ENCODE peak calls at places on chromosomes 4 and X, in seven cellular contexts. B is uterus; N is neuronal stem cell; I is mammary epithelial cell; V is tibial nerve; A is CD8-positive, alpha-beta T cell; Z is esophagus squamous epithelium. Q is an unnamed sample.

GRCh38 chr4:159455675-159456235 is 352.9 kb downstream of the RAPGEF2 start:
- DNase-seq in A (no peak), N (peak; percentile 18), Z (no peak), B (no peak), I (peak; percentile 32), V (peak; percentile 44), Q (peak; percentile 60)

GRCh38 chr4:112647785-112648184 is 10.8 kb downstream of the LARP7 start:
- DNase-seq in V (no peak), Z (no peak), B (no peak), N (no peak), I (no peak), A (no peak), Q (no peak)

GRCh38 chr4:75634281-75634680 is 4.0 kb upstream of the CDKL2 start:
- DNase-seq in A (no peak), B (no peak), V (no peak), Z (no peak), N (no peak), I (peak; percentile 41), Q (no peak)

GRCh38 chrX:136028383-136028984 is 43.2 kb downstream of the SLC9A6 start:
- DNase-seq in N (peak; percentile 18), V (peak; percentile 24), Z (no peak), B (no peak), A (no peak), I (peak; percentile 53), Q (peak; percentile 48)

GRCh38 chrX:29617276-29617675 is 598.1 kb upstream of the MAGEB2 start:
- DNase-seq in N (no peak), V (no peak), Z (no peak), B (no peak), A (no peak), I (peak; percentile 6), Q (no peak)

GRCh38 chr4:182913621-182914020 is 3.6 kb downstream of the DCTD start:
- DNase-seq in V (no peak), N (no peak), B (no peak), A (no peak), I (no peak), Z (no peak), Q (no peak)

GRCh38 chr4:109303141-109303499 is 662 bp upstream of the COL25A1 start:
- DNase-seq in I (no peak), N (no peak), A (no peak), B (peak; percentile 14), Z (no peak), V (no peak), Q (no peak)

GRCh38 chr4:136741468-136741867 is 790.8 kb downstream of the PCDH18 start:
- DNase-seq in I (no peak), Z (no peak), N (no peak), B (no peak), A (no peak), V (no peak), Q (no peak)

GRCh38 chr4:89746377-89746776 is 90.6 kb downstream of the SNCA start:
- DNase-seq in B (no peak), Z (no peak), N (no peak), V (no peak), A (no peak), I (no peak), Q (no peak)

GRCh38 chr4:184807797-184808718 is 17.7 kb downstream of the ACSL1 start:
- DNase-seq in B (no peak), Z (no peak), A (no peak), I (peak; percentile 68), N (peak; percentile 77), V (no peak), Q (peak; percentile 95)

GRCh38 chr4:185936650-185937376 is 124.8 kb upstream of the SORBS2 start:
- DNase-seq in Z (no peak), A (no peak), I (no peak), N (no peak), V (no peak), B (no peak), Q (no peak)

GRCh38 chrX:127207326-127207725 is 387.8 kb downstream of the PRR32 start:
- DNase-seq in B (no peak), Z (no peak), N (peak; percentile 18), V (no peak), I (no peak), A (no peak), Q (no peak)

GRCh38 chrX:151714367-151714766 is 1.5 kb upstream of the FATE1 start:
- DNase-seq in V (no peak), A (no peak), B (no peak), I (no peak), N (no peak), Z (no peak), Q (no peak)

GRCh38 chr4:88014506-88014905 is 7.1 kb downstream of the PKD2 start:
- DNase-seq in A (no peak), Z (no peak), I (no peak), V (no peak), B (no peak), N (no peak), Q (no peak)

GRCh38 chr4:166816901-166817300 is 417.4 kb downstream of the SPOCK3 start:
- DNase-seq in A (no peak), B (no peak), V (no peak), N (no peak), Z (no peak), I (peak; percentile 43), Q (no peak)

GRCh38 chrX:7108995-7109634 is 38.4 kb upstream of the STS start:
- DNase-seq in B (no peak), N (peak; percentile 23), V (no peak), Z (no peak), A (no peak), I (no peak), Q (no peak)

GRCh38 chr4:2829321-2829932 is 14.2 kb upstream of the ADD1 start:
- DNase-seq in N (no peak), A (no peak), I (no peak), Z (no peak), B (no peak), V (no peak), Q (no peak)

GRCh38 chr4:184854673-184855072 is 28.9 kb upstream of the ACSL1 start:
- DNase-seq in Z (no peak), B (no peak), I (no peak), N (no peak), V (peak; percentile 12), A (no peak), Q (no peak)

GRCh38 chrX:20500171-20500865 is 233.6 kb upstream of the RPS6KA3 start:
- DNase-seq in A (no peak), Z (no peak), V (no peak), N (no peak), B (no peak), I (no peak), Q (no peak)

GRCh38 chr4:173360587-173361221 is 10.1 kb upstream of the SAP30 start:
- DNase-seq in I (no peak), Z (no peak), N (no peak), V (no peak), A (no peak), B (no peak), Q (peak; percentile 28)

GRCh38 chr4:69881173-69881773 is 21.3 kb upstream of the SULT1E1 start:
- DNase-seq in B (no peak), Z (no peak), I (peak; percentile 27), V (no peak), N (peak; percentile 6), A (no peak), Q (no peak)

GRCh38 chr4:16195209-16195608 is 31.1 kb downstream of the TAPT1 start:
- DNase-seq in Z (no peak), A (no peak), N (no peak), I (no peak), B (no peak), V (no peak), Q (no peak)

GRCh38 chr4:16199132-16199531 is 27.1 kb downstream of the TAPT1 start:
- DNase-seq in Z (no peak), V (no peak), A (no peak), I (no peak), N (no peak), B (no peak), Q (no peak)

GRCh38 chr4:16198271-16198670 is 28.0 kb downstream of the TAPT1 start:
- DNase-seq in N (no peak), Z (no peak), B (no peak), V (no peak), I (no peak), A (no peak), Q (no peak)

GRCh38 chr4:16197842-16198241 is 28.4 kb downstream of the TAPT1 start:
- DNase-seq in V (no peak), A (no peak), Z (no peak), B (no peak), N (no peak), I (no peak), Q (no peak)

GRCh38 chr4:16196482-16197393 is 29.5 kb downstream of the TAPT1 start:
- DNase-seq in I (peak; percentile 72), V (no peak), N (peak; percentile 39), B (no peak), Z (no peak), A (no peak), Q (no peak)
- H3K4me3 ChIP-seq in I (peak overlapping the region; percentile 35), V (peak overlapping the region; percentile 2), N (no peak overlapping the region), B (no peak overlapping the region), Z (peak overlapping the region; percentile 47), A (no peak overlapping the region), Q (peak overlapping the region; percentile 10)

GRCh38 chrX:152899111-152899873 is 1.4 kb downstream of the ZNF185 start:
- DNase-seq in B (no peak), A (no peak), N (no peak), Z (no peak), V (no peak), I (no peak), Q (no peak)
- H3K36me3 ChIP-seq in B (no peaks in the 10 kb centered on the region), A (no peaks in the 10 kb centered on the region), N (no peaks in the 10 kb centered on the region), Z (no peaks in the 10 kb centered on the region), V (no peaks in the 10 kb centered on the region), I (no peaks in the 10 kb centered on the region), Q (no peaks in the 10 kb centered on the region)

GRCh38 chrX:107206697-107207065 is 270 bp downstream of the DNAAF6 start:
- DNase-seq in V (no peak), N (no peak), I (no peak), Z (no peak), B (no peak), A (no peak), Q (no peak)
- H3K4me3 ChIP-seq in V (peak overlapping the region; percentile 38), N (no peak overlapping the region), I (no peak overlapping the region), Z (peak overlapping the region; percentile 61), B (no peak overlapping the region), A (peak overlapping the region; percentile 71), Q (no peak overlapping the region)

GRCh38 chr4:76969941-76970529 is 20.5 kb downstream of the SEPTIN11 start:
- DNase-seq in V (no peak), Z (no peak), B (no peak), N (no peak), A (no peak), I (no peak), Q (no peak)

GRCh38 chr4:76977113-76977512 is 27.6 kb downstream of the SEPTIN11 start:
- DNase-seq in B (no peak), A (no peak), V (no peak), N (no peak), I (no peak), Z (no peak), Q (no peak)

GRCh38 chr4:76977731-76978350 is 28.3 kb downstream of the SEPTIN11 start:
- DNase-seq in I (peak; percentile 51), V (no peak), B (no peak), N (no peak), Z (no peak), A (no peak), Q (no peak)

GRCh38 chr4:76969493-76969892 is 19.9 kb downstream of the SEPTIN11 start:
- DNase-seq in N (no peak), A (no peak), Z (no peak), B (no peak), I (no peak), V (no peak), Q (no peak)

DNA sequence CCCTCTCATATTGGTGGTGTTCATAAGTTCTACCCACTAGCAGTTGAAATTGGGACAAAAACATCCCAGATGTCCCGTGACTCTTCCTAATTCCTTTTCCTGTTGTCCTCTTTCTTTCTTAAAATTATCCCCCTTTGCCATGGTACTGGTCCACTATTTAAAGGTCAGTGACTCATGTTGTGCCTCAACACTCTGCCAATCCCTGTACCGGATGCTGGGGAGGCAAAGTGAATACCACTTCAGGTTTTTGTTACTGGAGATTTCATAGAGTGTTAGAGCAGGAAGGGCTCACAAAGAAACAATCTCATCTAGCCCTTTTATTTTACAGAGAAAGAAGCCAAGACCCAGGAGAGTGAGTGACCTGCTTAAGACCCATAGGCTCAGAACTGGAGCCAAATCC is 24.6 kb downstream of the SEPTIN11 start:
- DNase-seq in V (no peak), N (no peak), A (no peak), Z (no peak), B (no peak), I (no peak), Q (no peak)
- H3K36me3 ChIP-seq in V (no peaks in the 10 kb centered on the region), N (peaks cover 38% of the 10 kb centered on the region), A (no peaks in the 10 kb centered on the region), Z (no peaks in the 10 kb centered on the region), B (no peaks in the 10 kb centered on the region), I (no peaks in the 10 kb centered on the region), Q (peaks cover 57% of the 10 kb centered on the region)

Q was measured in SJSA1.